ENCODE peak calls at places on chromosomes 5 and 9, in four cellular contexts. One of them, this sample, is unnamed.

GRCh38 chr5:14414615-14415515 is 166.7 kb upstream of the OTULINL start:
- DNase-seq in endothelial cell: no peak
- DNase-seq in nephron progenitor cell: no peak
- DNase-seq in NB4: no peak
- DNase-seq in this sample: peak; percentile 85

GRCh38 chr9:108953983-108954574 is 19.9 kb downstream of the ABITRAM start:
- DNase-seq in nephron progenitor cell: no peak
- DNase-seq in NB4: peak; percentile 57
- DNase-seq in endothelial cell: no peak
- DNase-seq in this sample: no peak

GRCh38 chr5:8633706-8634105 is 764.8 kb downstream of the MTRR start:
- DNase-seq in endothelial cell: no peak
- DNase-seq in nephron progenitor cell: no peak
- DNase-seq in NB4: no peak
- DNase-seq in this sample: no peak

GRCh38 chr5:3350781-3351180 is 244.9 kb upstream of the IRX1 start:
- DNase-seq in endothelial cell: no peak
- DNase-seq in nephron progenitor cell: no peak
- DNase-seq in NB4: no peak
- DNase-seq in this sample: no peak

GRCh38 chr5:145937432-145938250 is 1.3 kb downstream of the SH3RF2 start:
- DNase-seq in NB4: peak; percentile 27
- DNase-seq in endothelial cell: no peak
- DNase-seq in nephron progenitor cell: no peak
- DNase-seq in this sample: peak; percentile 15

GRCh38 chr9:76441551-76442322 is 17.2 kb upstream of the GCNT1 start:
- DNase-seq in NB4: no peak
- DNase-seq in nephron progenitor cell: no peak
- DNase-seq in endothelial cell: no peak
- DNase-seq in this sample: peak; percentile 67

GRCh38 chr9:90035471-90035870 is 430.7 kb downstream of the GADD45G start:
- DNase-seq in nephron progenitor cell: no peak
- DNase-seq in endothelial cell: no peak
- DNase-seq in NB4: no peak
- DNase-seq in this sample: no peak

GRCh38 chr9:34446468-34446891 is 11.9 kb downstream of the FAM219A start:
- DNase-seq in NB4: no peak
- DNase-seq in endothelial cell: no peak
- DNase-seq in nephron progenitor cell: no peak
- DNase-seq in this sample: no peak

GRCh38 chr9:32782476-32783167 is 718 bp upstream of the TMEM215 start:
- DNase-seq in endothelial cell: peak; percentile 29
- DNase-seq in nephron progenitor cell: peak; percentile 50
- DNase-seq in NB4: no peak
- DNase-seq in this sample: no peak

GRCh38 chr9:133144142-133144886 is 19.4 kb downstream of the GBGT1 start:
- DNase-seq in nephron progenitor cell: peak; percentile 89
- DNase-seq in NB4: peak; percentile 81
- DNase-seq in endothelial cell: peak; percentile 88
- DNase-seq in this sample: peak; percentile 97

GRCh38 chr5:112492291-112492690 is 73.2 kb upstream of the EPB41L4A start:
- DNase-seq in nephron progenitor cell: peak; percentile 27
- DNase-seq in endothelial cell: peak; percentile 65
- DNase-seq in NB4: peak; percentile 68
- DNase-seq in this sample: peak; percentile 62

GRCh38 chr5:149203896-149204544 is 62.7 kb downstream of the ABLIM3 start:
- DNase-seq in endothelial cell: no peak
- DNase-seq in nephron progenitor cell: no peak
- DNase-seq in NB4: no peak
- DNase-seq in this sample: no peak

GRCh38 chr5:84091400-84091799 is 293.3 kb downstream of the EDIL3 start:
- DNase-seq in endothelial cell: no peak
- DNase-seq in nephron progenitor cell: no peak
- DNase-seq in NB4: no peak
- DNase-seq in this sample: no peak

GRCh38 chr5:84092738-84093137 is 291.9 kb downstream of the EDIL3 start:
- DNase-seq in endothelial cell: no peak
- DNase-seq in NB4: no peak
- DNase-seq in nephron progenitor cell: no peak
- DNase-seq in this sample: no peak

GRCh38 chr5:84086517-84086916 is 298.2 kb downstream of the EDIL3 start:
- DNase-seq in nephron progenitor cell: no peak
- DNase-seq in NB4: no peak
- DNase-seq in endothelial cell: no peak
- DNase-seq in this sample: no peak

GRCh38 chr5:84085387-84086041 is 299.2 kb downstream of the EDIL3 start:
- DNase-seq in NB4: no peak
- DNase-seq in endothelial cell: no peak
- DNase-seq in nephron progenitor cell: no peak
- DNase-seq in this sample: no peak

DNA sequence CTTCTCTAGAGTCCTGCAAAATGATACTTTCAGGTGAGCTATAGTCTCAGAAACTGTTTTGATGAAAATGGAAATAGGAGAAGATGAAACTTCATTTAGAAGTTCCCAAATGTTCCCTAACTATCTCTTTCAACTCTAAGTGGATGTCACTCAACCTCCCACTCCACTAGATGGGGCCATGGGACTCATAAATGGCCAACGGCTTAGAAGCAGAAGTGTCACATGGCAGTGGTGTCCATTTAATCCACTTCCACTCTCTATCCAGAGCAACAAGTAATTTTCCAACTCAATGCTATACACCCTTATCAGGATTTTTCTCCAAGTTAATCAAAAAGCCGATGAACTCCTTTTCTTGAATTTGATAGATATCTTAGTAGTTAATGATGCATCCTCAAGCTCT is 295.7 kb downstream of the EDIL3 start:
- DNase-seq in nephron progenitor cell: no peak
- DNase-seq in NB4: peak; percentile 37
- DNase-seq in endothelial cell: no peak
- DNase-seq in this sample: no peak
- TF ChIP-seq CTCF in nephron progenitor cell: no peak
- TF ChIP-seq CTCF in NB4: peak; percentile 1
- TF ChIP-seq CTCF in endothelial cell: no peak
- TF ChIP-seq CTCF in this sample: no peak

GRCh38 chr5:109589983-109590382 is 99.7 kb upstream of the MAN2A1 start:
- DNase-seq in nephron progenitor cell: no peak
- DNase-seq in endothelial cell: no peak
- DNase-seq in NB4: peak; percentile 25
- DNase-seq in this sample: peak; percentile 2
- TF ChIP-seq CTCF in nephron progenitor cell: no peak
- TF ChIP-seq CTCF in endothelial cell: no peak
- TF ChIP-seq CTCF in NB4: no peak
- TF ChIP-seq CTCF in this sample: no peak

DNA sequence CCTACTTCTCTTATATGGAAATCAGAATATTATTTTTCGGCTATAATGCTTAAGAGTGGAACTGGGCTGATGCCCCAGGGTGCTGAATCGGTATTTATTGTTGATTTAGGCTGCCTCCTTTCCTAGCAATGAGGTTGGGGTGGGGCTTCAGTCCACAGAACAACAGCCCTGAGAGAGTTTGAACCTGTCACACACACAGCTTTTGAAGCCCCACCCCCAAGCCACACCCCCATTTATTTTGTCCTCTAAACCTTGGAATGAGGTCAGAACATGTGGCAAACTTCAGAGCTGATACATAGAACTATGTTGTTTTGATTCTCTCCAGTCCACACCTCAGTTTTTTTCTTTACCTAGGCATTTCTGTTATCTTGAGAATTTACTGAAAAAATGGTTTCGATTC is 51.7 kb upstream of the CAMK4 start:
- DNase-seq in NB4: no peak
- DNase-seq in nephron progenitor cell: no peak
- DNase-seq in endothelial cell: no peak
- DNase-seq in this sample: peak; percentile 35
- TF ChIP-seq CTCF in NB4: no peak
- TF ChIP-seq CTCF in nephron progenitor cell: no peak
- TF ChIP-seq CTCF in endothelial cell: no peak
- TF ChIP-seq CTCF in this sample: no peak

GRCh38 chr9:38263534-38263933 is 129.0 kb upstream of the ALDH1B1 start:
- DNase-seq in nephron progenitor cell: no peak
- DNase-seq in endothelial cell: no peak
- DNase-seq in NB4: no peak
- DNase-seq in this sample: no peak
- TF ChIP-seq CTCF in nephron progenitor cell: no peak
- TF ChIP-seq CTCF in endothelial cell: no peak
- TF ChIP-seq CTCF in NB4: no peak
- TF ChIP-seq CTCF in this sample: no peak

DNA sequence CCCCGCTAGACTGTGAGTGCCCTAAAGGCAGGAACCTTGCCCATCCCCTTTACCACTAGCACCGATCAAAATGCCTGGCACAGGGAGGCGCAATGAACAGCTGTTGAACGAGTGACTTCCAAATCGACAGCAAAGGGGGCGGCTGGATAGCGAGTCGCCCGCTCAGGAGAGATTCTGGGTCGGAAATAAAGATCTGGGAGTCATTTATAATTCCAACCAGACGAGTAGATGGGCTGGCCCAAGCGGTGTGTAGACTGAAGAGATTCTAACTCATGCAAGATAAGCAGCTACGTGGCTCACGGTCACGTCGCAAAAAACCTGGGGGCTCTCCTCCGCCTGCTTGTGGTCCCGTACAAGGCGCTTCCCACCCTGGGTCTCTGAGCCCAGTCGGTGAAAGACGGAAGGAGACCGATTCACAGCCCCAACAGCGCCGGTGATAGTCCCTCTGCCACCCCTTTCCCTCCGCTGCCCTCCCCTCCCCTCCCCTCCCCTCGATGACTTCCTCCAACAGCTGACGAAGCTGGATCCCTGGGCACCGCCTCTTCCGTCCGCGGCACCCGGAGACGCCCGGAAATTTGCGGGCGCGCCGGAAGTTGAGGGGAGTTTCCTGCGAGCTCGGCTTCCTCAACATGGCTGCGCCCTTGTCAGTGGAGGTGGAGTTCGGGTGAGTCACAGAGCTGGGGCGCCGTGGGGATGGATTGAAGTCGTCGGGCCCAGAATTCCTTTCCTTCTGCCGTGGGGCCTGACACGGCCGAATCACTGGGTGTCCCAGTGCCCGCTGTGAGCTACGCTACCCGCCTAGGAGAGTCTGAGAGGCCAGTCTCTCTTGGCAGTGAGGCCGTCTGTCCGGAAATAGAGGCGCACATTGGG is at the start of gene URM1:
- DNase-seq in nephron progenitor cell: peak; percentile 90
- DNase-seq in NB4: peak; percentile 97
- DNase-seq in endothelial cell: peak; percentile 91
- DNase-seq in this sample: peak; percentile 96
- TF ChIP-seq CTCF in nephron progenitor cell: no peak
- TF ChIP-seq CTCF in NB4: no peak
- TF ChIP-seq CTCF in endothelial cell: no peak
- TF ChIP-seq CTCF in this sample: no peak

GRCh38 chr5:171845857-171846785 is 60.5 kb downstream of the SMIM23 start:
- DNase-seq in NB4: peak; percentile 26
- DNase-seq in endothelial cell: no peak
- DNase-seq in nephron progenitor cell: no peak
- DNase-seq in this sample: no peak
- TF ChIP-seq CTCF in NB4: no peak
- TF ChIP-seq CTCF in endothelial cell: no peak
- TF ChIP-seq CTCF in nephron progenitor cell: no peak
- TF ChIP-seq CTCF in this sample: no peak

GRCh38 chr9:87148391-87149237 is 201.3 kb upstream of the GAS1 start:
- DNase-seq in NB4: peak; percentile 32
- DNase-seq in nephron progenitor cell: peak; percentile 65
- DNase-seq in endothelial cell: peak; percentile 74
- DNase-seq in this sample: no peak
- TF ChIP-seq CTCF in NB4: no peak
- TF ChIP-seq CTCF in nephron progenitor cell: no peak
- TF ChIP-seq CTCF in endothelial cell: no peak
- TF ChIP-seq CTCF in this sample: no peak

GRCh38 chr9:37925006-37925405 is 21.1 kb upstream of the SLC25A51 start:
- DNase-seq in endothelial cell: no peak
- DNase-seq in NB4: no peak
- DNase-seq in nephron progenitor cell: no peak
- DNase-seq in this sample: no peak

GRCh38 chr9:37927611-37928551 is 24.0 kb upstream of the SLC25A51 start:
- DNase-seq in endothelial cell: no peak
- DNase-seq in nephron progenitor cell: no peak
- DNase-seq in NB4: no peak
- DNase-seq in this sample: no peak

GRCh38 chr9:37926737-37927590 is 23.0 kb upstream of the SLC25A51 start:
- DNase-seq in endothelial cell: no peak
- DNase-seq in nephron progenitor cell: no peak
- DNase-seq in NB4: no peak
- DNase-seq in this sample: no peak

GRCh38 chr9:37924538-37924937 is 20.6 kb upstream of the SLC25A51 start:
- DNase-seq in nephron progenitor cell: no peak
- DNase-seq in endothelial cell: no peak
- DNase-seq in NB4: no peak
- DNase-seq in this sample: no peak

DNA sequence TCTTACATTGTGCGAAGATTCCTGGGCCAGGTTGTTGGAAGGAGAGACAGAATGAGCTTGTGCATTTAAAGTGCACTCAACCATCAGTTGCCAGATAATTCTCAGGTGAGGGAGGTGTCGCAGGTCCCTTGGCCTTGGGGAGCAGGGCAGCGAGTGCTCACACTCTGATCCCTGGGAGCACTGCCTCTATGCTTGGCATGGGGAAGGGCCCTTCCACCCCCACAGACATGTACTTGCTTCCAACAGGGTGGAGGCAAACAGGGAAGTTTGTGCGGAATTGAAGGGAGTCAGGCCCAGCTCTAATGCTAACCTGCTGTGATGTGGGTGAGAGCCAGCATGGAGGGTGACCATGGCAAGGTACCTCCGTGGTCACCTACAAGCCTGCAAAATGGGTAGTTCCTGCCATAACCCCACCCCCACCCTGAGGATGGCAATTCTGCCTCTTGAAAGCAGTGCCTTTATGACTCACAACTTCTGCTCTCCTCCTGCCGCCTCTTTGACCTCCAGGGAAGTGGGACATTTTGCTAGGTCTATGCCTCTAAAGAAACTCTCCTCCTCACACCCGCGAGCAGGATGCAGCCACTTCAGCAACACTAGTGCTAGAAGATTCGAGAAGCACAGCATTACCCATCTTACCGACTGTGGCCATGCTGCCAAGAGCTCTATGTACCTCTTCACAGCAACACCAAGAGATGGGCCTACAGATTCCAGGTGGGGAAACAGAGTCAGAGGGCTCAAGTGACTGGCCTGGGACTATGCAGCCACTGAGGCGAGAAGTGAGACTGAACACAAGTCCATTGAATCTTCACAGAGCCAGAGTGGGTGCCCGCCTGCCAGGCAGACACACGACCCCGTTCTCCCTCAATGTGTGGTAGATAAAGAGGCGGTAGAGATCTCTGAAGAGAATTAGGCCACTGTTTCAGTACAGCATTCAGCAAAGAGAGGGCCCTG is 22.1 kb upstream of the SLC25A51 start:
- DNase-seq in nephron progenitor cell: no peak
- DNase-seq in NB4: peak; percentile 49
- DNase-seq in endothelial cell: no peak
- DNase-seq in this sample: peak; percentile 12
- TF ChIP-seq CTCF in nephron progenitor cell: no peak
- TF ChIP-seq CTCF in NB4: no peak
- TF ChIP-seq CTCF in endothelial cell: no peak
- TF ChIP-seq CTCF in this sample: no peak

GRCh38 chr9:96071245-96072124 is 196.0 kb downstream of the ERCC6L2 start:
- DNase-seq in NB4: peak; percentile 43
- DNase-seq in nephron progenitor cell: no peak
- DNase-seq in endothelial cell: peak; percentile 51
- DNase-seq in this sample: peak; percentile 54
- TF ChIP-seq CTCF in NB4: peak; percentile 34
- TF ChIP-seq CTCF in nephron progenitor cell: peak; percentile 51
- TF ChIP-seq CTCF in endothelial cell: peak; percentile 46
- TF ChIP-seq CTCF in this sample: peak; percentile 53